ENCODE peak calls at places on chromosome 5, in five cellular contexts. One of them, this sample, is unnamed.
A peak's percentile ranks its signal among the peaks of the same experiment; 100 is the strongest.

GRCh38 chr5:71907001-71907564 is 188.0 kb downstream of the CARTPT start:
- DNase-seq in MM.1S: peak; percentile 30
- DNase-seq in fibroblast of lung: no peak
- DNase-seq in cardiac fibroblast: no peak
- DNase-seq in AG04450: no peak
- DNase-seq in this sample: no peak

GRCh38 chr5:151041577-151042268 is 21.3 kb downstream of the GPX3 start:
- DNase-seq in fibroblast of lung: no peak
- DNase-seq in AG04450: no peak
- DNase-seq in MM.1S: no peak
- DNase-seq in cardiac fibroblast: no peak
- DNase-seq in this sample: no peak

GRCh38 chr5:945691-946541 is 53.2 kb downstream of the TRIP13 start:
- DNase-seq in cardiac fibroblast: no peak
- DNase-seq in fibroblast of lung: no peak
- DNase-seq in MM.1S: no peak
- DNase-seq in AG04450: no peak
- DNase-seq in this sample: no peak

GRCh38 chr5:123610665-123611406 is 98.9 kb downstream of the CSNK1G3 start:
- DNase-seq in AG04450: peak; percentile 36
- DNase-seq in fibroblast of lung: peak; percentile 60
- DNase-seq in cardiac fibroblast: peak; percentile 84
- DNase-seq in MM.1S: peak; percentile 69
- DNase-seq in this sample: peak; percentile 25

GRCh38 chr5:2009986-2010914 is 127.5 kb upstream of the IRX4 start:
- DNase-seq in fibroblast of lung: no peak
- DNase-seq in AG04450: no peak
- DNase-seq in cardiac fibroblast: no peak
- DNase-seq in MM.1S: no peak
- DNase-seq in this sample: no peak

GRCh38 chr5:143771229-143772001 is 40.5 kb upstream of the HMHB1 start:
- DNase-seq in AG04450: peak; percentile 38
- DNase-seq in cardiac fibroblast: no peak
- DNase-seq in MM.1S: no peak
- DNase-seq in fibroblast of lung: no peak
- DNase-seq in this sample: no peak

GRCh38 chr5:125372694-125373621 is 626.5 kb upstream of the ZNF608 start:
- DNase-seq in AG04450: peak; percentile 18
- DNase-seq in fibroblast of lung: peak; percentile 81
- DNase-seq in MM.1S: no peak
- DNase-seq in cardiac fibroblast: peak; percentile 37
- DNase-seq in this sample: no peak

GRCh38 chr5:21145376-21145775 is 1157.4 kb upstream of the CDH18 start:
- DNase-seq in AG04450: no peak
- DNase-seq in fibroblast of lung: peak; percentile 7
- DNase-seq in MM.1S: no peak
- DNase-seq in cardiac fibroblast: no peak
- DNase-seq in this sample: no peak

GRCh38 chr5:141883184-141883947 is 5.2 kb upstream of the PCDH1 start:
- DNase-seq in cardiac fibroblast: peak; percentile 43
- DNase-seq in fibroblast of lung: no peak
- DNase-seq in AG04450: no peak
- DNase-seq in MM.1S: no peak
- DNase-seq in this sample: peak; percentile 29

GRCh38 chr5:176175101-176175852 is 62.9 kb upstream of the SIMC1 start:
- DNase-seq in cardiac fibroblast: no peak
- DNase-seq in fibroblast of lung: no peak
- DNase-seq in MM.1S: peak; percentile 15
- DNase-seq in AG04450: no peak
- DNase-seq in this sample: no peak

GRCh38 chr5:145681216-145681615 is 153.9 kb downstream of the PRELID2 start:
- DNase-seq in fibroblast of lung: no peak
- DNase-seq in AG04450: no peak
- DNase-seq in MM.1S: no peak
- DNase-seq in cardiac fibroblast: no peak
- DNase-seq in this sample: no peak

GRCh38 chr5:150129813-150130492 is 25.7 kb downstream of the PDGFRB start:
- DNase-seq in cardiac fibroblast: peak; percentile 85
- DNase-seq in fibroblast of lung: peak; percentile 52
- DNase-seq in AG04450: no peak
- DNase-seq in MM.1S: peak; percentile 56
- DNase-seq in this sample: peak; percentile 88

GRCh38 chr5:138942861-138943260 is 67.7 kb upstream of the LRRTM2 start:
- DNase-seq in AG04450: no peak
- DNase-seq in fibroblast of lung: no peak
- DNase-seq in MM.1S: no peak
- DNase-seq in cardiac fibroblast: no peak
- DNase-seq in this sample: no peak

GRCh38 chr5:32131604-32132003 is 42.5 kb downstream of the GOLPH3 start:
- DNase-seq in cardiac fibroblast: no peak
- DNase-seq in fibroblast of lung: no peak
- DNase-seq in AG04450: no peak
- DNase-seq in MM.1S: no peak
- DNase-seq in this sample: no peak

GRCh38 chr5:134533115-134533815 is 7.8 kb downstream of the JADE2 start:
- DNase-seq in fibroblast of lung: no peak
- DNase-seq in MM.1S: no peak
- DNase-seq in cardiac fibroblast: peak; percentile 57
- DNase-seq in AG04450: no peak
- DNase-seq in this sample: no peak

GRCh38 chr5:84816746-84817547 is 432.3 kb upstream of the EDIL3 start:
- DNase-seq in cardiac fibroblast: no peak
- DNase-seq in AG04450: no peak
- DNase-seq in fibroblast of lung: peak; percentile 10
- DNase-seq in MM.1S: no peak
- DNase-seq in this sample: no peak

GRCh38 chr5:5209101-5209500 is 69.0 kb downstream of the ADAMTS16 start:
- DNase-seq in cardiac fibroblast: peak; percentile 7
- DNase-seq in MM.1S: no peak
- DNase-seq in fibroblast of lung: peak; percentile 55
- DNase-seq in AG04450: no peak
- DNase-seq in this sample: no peak

GRCh38 chr5:19314840-19315239 is 673.2 kb downstream of the CDH18 start:
- DNase-seq in AG04450: no peak
- DNase-seq in fibroblast of lung: peak; percentile 57
- DNase-seq in cardiac fibroblast: no peak
- DNase-seq in MM.1S: no peak
- DNase-seq in this sample: no peak

GRCh38 chr5:142888469-142889085 is 118.4 kb downstream of the ARHGAP26 start:
- DNase-seq in cardiac fibroblast: peak; percentile 75
- DNase-seq in fibroblast of lung: peak; percentile 54
- DNase-seq in AG04450: no peak
- DNase-seq in MM.1S: no peak
- DNase-seq in this sample: peak; percentile 38

GRCh38 chr5:85906460-85906859 is 711.3 kb upstream of the COX7C start:
- DNase-seq in cardiac fibroblast: no peak
- DNase-seq in MM.1S: no peak
- DNase-seq in AG04450: no peak
- DNase-seq in fibroblast of lung: no peak
- DNase-seq in this sample: no peak

GRCh38 chr5:159873680-159874079 is 42.6 kb upstream of the ADRA1B start:
- DNase-seq in AG04450: no peak
- DNase-seq in cardiac fibroblast: no peak
- DNase-seq in fibroblast of lung: peak; percentile 39
- DNase-seq in MM.1S: no peak
- DNase-seq in this sample: no peak

GRCh38 chr5:83404182-83404712 is 67.3 kb upstream of the VCAN start:
- DNase-seq in cardiac fibroblast: no peak
- DNase-seq in AG04450: no peak
- DNase-seq in MM.1S: no peak
- DNase-seq in fibroblast of lung: no peak
- DNase-seq in this sample: no peak

GRCh38 chr5:126961702-126962101 is 68.7 kb downstream of the MARCHF3 start:
- DNase-seq in AG04450: no peak
- DNase-seq in cardiac fibroblast: peak; percentile 43
- DNase-seq in fibroblast of lung: no peak
- DNase-seq in MM.1S: peak; percentile 25
- DNase-seq in this sample: no peak

GRCh38 chr5:151692312-151692711 is 5.6 kb upstream of the SPARC start:
- DNase-seq in cardiac fibroblast: no peak
- DNase-seq in MM.1S: no peak
- DNase-seq in AG04450: no peak
- DNase-seq in fibroblast of lung: peak; percentile 19
- DNase-seq in this sample: no peak

GRCh38 chr5:156934450-156935211 is 28.4 kb downstream of the TIMD4 start:
- DNase-seq in cardiac fibroblast: no peak
- DNase-seq in AG04450: no peak
- DNase-seq in MM.1S: peak; percentile 76
- DNase-seq in fibroblast of lung: no peak
- DNase-seq in this sample: no peak

DNA sequence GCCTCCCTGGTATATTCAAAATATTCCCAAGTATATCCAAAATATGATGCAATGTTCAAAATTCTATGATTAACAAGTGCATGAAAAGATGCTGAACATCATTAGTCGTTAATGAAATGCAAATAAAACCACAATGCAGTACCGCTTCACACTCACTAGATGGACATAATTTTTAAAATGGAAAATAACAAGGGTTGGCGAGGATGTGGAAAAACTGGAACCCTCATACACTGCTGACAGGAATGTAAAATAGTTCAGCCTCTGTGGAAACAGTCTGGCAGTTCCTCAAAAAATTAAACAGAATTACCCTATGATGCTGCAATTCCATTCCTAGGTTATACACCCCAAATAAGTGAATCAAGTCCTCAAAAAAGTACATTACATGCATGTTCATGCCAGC is 36.1 kb upstream of the MYOT start:
- DNase-seq in fibroblast of lung: no peak
- DNase-seq in cardiac fibroblast: peak; percentile 71
- DNase-seq in AG04450: no peak
- DNase-seq in MM.1S: no peak
- DNase-seq in this sample: no peak
- TF ChIP-seq CTCF in fibroblast of lung: peak; percentile 7
- TF ChIP-seq CTCF in cardiac fibroblast: peak; percentile 8
- TF ChIP-seq CTCF in AG04450: no peak
- TF ChIP-seq CTCF in MM.1S: peak; percentile 8
- TF ChIP-seq CTCF in this sample: no peak

GRCh38 chr5:171271798-171272197 is 37.2 kb upstream of the TLX3 start:
- DNase-seq in MM.1S: no peak
- DNase-seq in cardiac fibroblast: no peak
- DNase-seq in AG04450: no peak
- DNase-seq in fibroblast of lung: no peak
- DNase-seq in this sample: no peak

GRCh38 chr5:171270136-171270535 is 38.9 kb upstream of the TLX3 start:
- DNase-seq in MM.1S: no peak
- DNase-seq in AG04450: no peak
- DNase-seq in fibroblast of lung: no peak
- DNase-seq in cardiac fibroblast: no peak
- DNase-seq in this sample: no peak

GRCh38 chr5:171275822-171276544 is 33.1 kb upstream of the TLX3 start:
- DNase-seq in cardiac fibroblast: no peak
- DNase-seq in MM.1S: no peak
- DNase-seq in AG04450: no peak
- DNase-seq in fibroblast of lung: no peak
- DNase-seq in this sample: no peak

GRCh38 chr5:171269717-171270116 is 39.3 kb upstream of the TLX3 start:
- DNase-seq in MM.1S: no peak
- DNase-seq in cardiac fibroblast: peak; percentile 49
- DNase-seq in fibroblast of lung: peak; percentile 36
- DNase-seq in AG04450: peak; percentile 36
- DNase-seq in this sample: no peak

DNA sequence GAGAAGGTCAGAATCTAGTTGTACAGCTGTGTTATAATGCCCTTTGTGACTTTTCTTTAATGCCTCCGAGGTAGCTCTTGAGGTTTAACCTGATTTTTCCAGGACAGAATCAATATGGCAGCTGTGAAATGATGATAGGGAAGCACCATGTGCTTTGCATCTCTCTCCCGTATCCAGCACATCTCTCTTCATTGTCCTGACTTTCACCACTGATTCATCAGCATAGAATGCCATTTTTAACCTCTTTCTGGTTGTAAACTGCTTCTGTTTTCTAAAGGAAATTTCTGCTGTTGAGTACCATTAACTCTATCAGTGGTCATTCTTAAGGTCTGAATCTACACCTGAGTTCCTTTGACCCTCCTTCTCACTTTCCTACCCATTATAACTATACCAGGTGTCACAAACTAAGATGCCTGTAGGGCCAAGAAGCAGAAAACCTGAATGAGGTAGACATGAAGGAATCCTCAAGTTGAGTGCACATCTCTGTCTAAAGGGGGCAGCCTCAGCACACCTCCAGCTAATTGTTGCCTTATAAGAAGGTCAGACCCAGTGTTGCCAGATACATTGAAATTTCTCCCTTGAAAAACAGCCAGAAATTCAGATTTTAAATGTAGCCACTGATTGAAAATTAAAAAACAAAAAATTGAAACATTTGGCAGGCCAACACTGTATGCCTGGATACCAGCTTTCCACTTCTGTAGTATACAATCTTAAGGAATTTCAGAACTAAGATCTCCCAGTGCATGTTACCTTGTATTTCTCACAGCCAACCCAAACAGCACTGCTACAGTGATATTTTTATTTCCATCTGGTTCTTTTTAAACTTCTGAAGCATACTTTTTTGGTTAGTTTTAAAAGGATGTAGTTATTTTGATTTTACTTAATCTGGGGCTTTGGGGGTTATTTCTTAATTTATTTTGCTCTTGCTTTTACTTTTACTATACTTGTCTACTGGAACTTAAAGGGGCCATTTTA is 35.8 kb upstream of the TLX3 start:
- DNase-seq in cardiac fibroblast: peak; percentile 45
- DNase-seq in AG04450: no peak
- DNase-seq in MM.1S: peak; percentile 53
- DNase-seq in fibroblast of lung: peak; percentile 31
- DNase-seq in this sample: peak; percentile 41
- TF ChIP-seq CTCF in cardiac fibroblast: peak; percentile 46
- TF ChIP-seq CTCF in AG04450: peak; percentile 49
- TF ChIP-seq CTCF in MM.1S: peak; percentile 61
- TF ChIP-seq CTCF in fibroblast of lung: peak; percentile 19
- TF ChIP-seq CTCF in this sample: peak; percentile 35

GRCh38 chr5:133249593-133249992 is 197.8 kb downstream of the HSPA4 start:
- DNase-seq in fibroblast of lung: no peak
- DNase-seq in AG04450: no peak
- DNase-seq in cardiac fibroblast: no peak
- DNase-seq in MM.1S: no peak
- DNase-seq in this sample: no peak

GRCh38 chr5:133246376-133247144 is 194.7 kb downstream of the HSPA4 start:
- DNase-seq in fibroblast of lung: peak; percentile 70
- DNase-seq in AG04450: no peak
- DNase-seq in MM.1S: no peak
- DNase-seq in cardiac fibroblast: no peak
- DNase-seq in this sample: no peak

GRCh38 chr5:133247145-133247709 is 195.4 kb downstream of the HSPA4 start:
- DNase-seq in cardiac fibroblast: no peak
- DNase-seq in MM.1S: no peak
- DNase-seq in AG04450: no peak
- DNase-seq in fibroblast of lung: no peak
- DNase-seq in this sample: no peak

GRCh38 chr5:133246053-133246370 is 194.2 kb downstream of the HSPA4 start:
- DNase-seq in AG04450: no peak
- DNase-seq in cardiac fibroblast: no peak
- DNase-seq in fibroblast of lung: no peak
- DNase-seq in MM.1S: no peak
- DNase-seq in this sample: no peak

GRCh38 chr5:133247881-133248642 is 196.2 kb downstream of the HSPA4 start:
- DNase-seq in cardiac fibroblast: peak; percentile 65
- DNase-seq in MM.1S: no peak
- DNase-seq in fibroblast of lung: peak; percentile 30
- DNase-seq in AG04450: no peak
- DNase-seq in this sample: no peak
- TF ChIP-seq CTCF in cardiac fibroblast: peak; percentile 62
- TF ChIP-seq CTCF in MM.1S: no peak
- TF ChIP-seq CTCF in fibroblast of lung: peak; percentile 20
- TF ChIP-seq CTCF in AG04450: peak; percentile 59
- TF ChIP-seq CTCF in this sample: peak; percentile 40

GRCh38 chr5:128083811-128084227 is 253 bp downstream of the SLC12A2 start:
- DNase-seq in MM.1S: no peak
- DNase-seq in fibroblast of lung: no peak
- DNase-seq in AG04450: no peak
- DNase-seq in cardiac fibroblast: peak; percentile 71
- DNase-seq in this sample: peak; percentile 80
- TF ChIP-seq CTCF in MM.1S: peak; percentile 23
- TF ChIP-seq CTCF in fibroblast of lung: peak; percentile 38
- TF ChIP-seq CTCF in AG04450: peak; percentile 39
- TF ChIP-seq CTCF in cardiac fibroblast: no peak
- TF ChIP-seq CTCF in this sample: peak; percentile 67

This sample was measured in GM13976.